ENCODE peak calls at places on chromosomes 4 and X, in eight cellular contexts. Z is brain microvascular endothelial cell, C is WERI-Rb-1, N is A549, B is ascending aorta, K is IMR-90, O is ovary, I is Calu3. E is an unnamed sample.

GRCh38 chrX:154986826-154987575 is 35.5 kb downstream of the F8 start:
- DNase-seq in K (no peak), I (no peak), N (peak; percentile 33), B (no peak), Z (no peak), O (no peak), C (no peak), E (no peak)

GRCh38 chr4:3710451-3711182 is 55.6 kb upstream of the ADRA2C start:
- DNase-seq in I (no peak), B (no peak), N (no peak), O (no peak), Z (no peak), C (no peak), K (no peak), E (peak; percentile 65)

GRCh38 chr4:73679836-73680235 is 59.6 kb upstream of the RASSF6 start:
- DNase-seq in K (peak; percentile 85), N (peak; percentile 37), Z (no peak), B (no peak), O (no peak), I (no peak), C (no peak), E (no peak)

GRCh38 chr4:6461301-6462165 is 10.9 kb downstream of the PPP2R2C start:
- DNase-seq in Z (no peak), O (peak; percentile 4), I (no peak), C (no peak), N (no peak), B (no peak), K (peak; percentile 6), E (no peak)

GRCh38 chr4:52192697-52193096 is 141.6 kb downstream of the SPATA18 start:
- DNase-seq in I (no peak), Z (no peak), N (no peak), C (no peak), B (no peak), K (no peak), O (no peak), E (no peak)

GRCh38 chr4:2934077-2934812 is 29.0 kb downstream of the NOP14 start:
- DNase-seq in I (no peak), K (peak; percentile 24), O (peak; percentile 75), C (no peak), B (no peak), Z (peak; percentile 38), N (peak; percentile 41), E (peak; percentile 76)

GRCh38 chr4:172147702-172148101 is 334.5 kb downstream of the GALNTL6 start:
- DNase-seq in O (no peak), N (peak; percentile 3), I (no peak), C (no peak), B (no peak), Z (no peak), K (no peak), E (no peak)

GRCh38 chr4:12409507-12410190 is 981.0 kb upstream of the HS3ST1 start:
- DNase-seq in B (no peak), I (no peak), K (no peak), N (no peak), Z (no peak), C (no peak), O (no peak), E (no peak)

GRCh38 chrX:154083134-154083517 is 14.4 kb downstream of the MECP2 start:
- DNase-seq in N (no peak), C (no peak), K (no peak), O (no peak), B (no peak), Z (no peak), I (no peak), E (no peak)

GRCh38 chrX:97529801-97530200 is 646.1 kb downstream of the RPA4 start:
- DNase-seq in B (no peak), I (no peak), O (no peak), K (peak; percentile 54), C (no peak), Z (peak; percentile 63), N (no peak), E (no peak)

GRCh38 chr4:15779336-15779735 is 1.2 kb downstream of the CD38 start:
- DNase-seq in K (peak; percentile 53), I (peak; percentile 21), Z (peak; percentile 59), B (no peak), N (peak; percentile 75), C (no peak), O (peak; percentile 48), E (no peak)

GRCh38 chr4:112181358-112182000 is 36.2 kb downstream of the FAM241A start:
- DNase-seq in C (peak; percentile 40), B (no peak), I (no peak), O (no peak), N (no peak), Z (no peak), K (no peak), E (no peak)

GRCh38 chr4:77782102-77782835 is 36.9 kb downstream of the CNOT6L start:
- DNase-seq in Z (no peak), I (no peak), N (no peak), C (no peak), O (no peak), B (no peak), K (no peak), E (no peak)

GRCh38 chr4:173545440-173545839 is 15.4 kb upstream of the HAND2 start:
- DNase-seq in C (no peak), I (no peak), B (no peak), K (no peak), Z (no peak), O (no peak), N (no peak), E (no peak)

GRCh38 chr4:147307896-147308680 is 172.8 kb upstream of the EDNRA start:
- DNase-seq in N (no peak), K (no peak), B (no peak), O (no peak), I (no peak), Z (no peak), C (no peak), E (no peak)

GRCh38 chr4:169270156-169270809 is 473 bp downstream of the SH3RF1 start:
- DNase-seq in C (peak; percentile 72), B (no peak), O (peak; percentile 58), Z (no peak), I (peak; percentile 45), N (peak; percentile 37), K (no peak), E (peak; percentile 90)

GRCh38 chr4:169271692-169272007 is 894 bp upstream of the SH3RF1 start:
- DNase-seq in K (no peak), N (no peak), B (no peak), O (no peak), I (no peak), Z (no peak), C (no peak), E (no peak)

GRCh38 chr4:169270810-169271691 is at the start of gene SH3RF1:
- DNase-seq in I (peak; percentile 83), B (peak; percentile 63), C (peak; percentile 91), K (peak; percentile 82), Z (peak; percentile 73), O (peak; percentile 92), N (peak; percentile 80), E (peak; percentile 92)

GRCh38 chr4:169267070-169267469 is 3.7 kb downstream of the SH3RF1 start:
- DNase-seq in I (no peak), K (no peak), N (no peak), O (no peak), Z (no peak), C (no peak), B (no peak), E (no peak)

DNA sequence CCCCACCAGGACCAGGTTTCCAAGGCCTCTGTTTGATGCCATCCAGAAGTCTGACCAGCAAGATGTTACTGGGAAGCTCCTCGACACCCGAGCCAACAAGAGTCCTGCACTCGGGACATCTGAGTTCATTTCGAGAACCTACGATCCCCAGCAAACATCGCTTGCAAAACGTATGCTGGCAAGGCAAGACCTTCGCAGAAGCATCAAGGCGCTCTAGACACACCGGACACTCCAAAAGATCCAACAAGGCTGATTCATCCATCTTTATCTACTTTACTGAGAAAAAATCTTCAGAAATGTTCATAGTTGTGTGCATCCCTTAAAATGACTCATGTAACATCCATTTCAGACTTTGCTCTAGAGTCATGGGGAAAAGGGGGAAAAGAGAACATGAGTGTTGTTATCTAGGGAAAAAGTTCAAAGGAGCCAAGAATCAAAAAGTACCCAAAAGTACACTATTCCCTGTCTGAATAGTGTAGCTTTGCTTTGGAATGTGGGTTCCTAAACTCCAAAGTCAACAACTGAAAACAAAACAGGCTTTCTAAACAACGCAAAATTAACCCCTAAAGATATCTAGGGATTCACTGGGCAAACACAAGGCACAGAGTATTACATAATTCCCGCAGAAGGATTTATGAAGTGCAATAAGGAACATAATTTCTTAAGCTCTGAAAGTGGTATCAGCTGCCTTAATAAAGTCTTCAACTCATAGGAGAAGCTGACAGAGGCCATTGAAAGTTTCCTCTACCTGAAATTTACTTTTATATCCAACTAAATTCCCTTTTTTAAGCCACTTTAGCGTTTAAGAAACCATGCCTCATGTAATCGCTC is 1.6 kb downstream of the SH3RF1 start:
- DNase-seq in N (peak; percentile 58), K (peak; percentile 87), Z (peak; percentile 86), O (no peak), B (no peak), C (no peak), I (peak; percentile 29), E (no peak)
- TF ChIP-seq CTCF in N (no peak), K (no peak), Z (no peak), O (no peak), B (no peak), C (no peak), I (no peak), E (no peak)

DNA sequence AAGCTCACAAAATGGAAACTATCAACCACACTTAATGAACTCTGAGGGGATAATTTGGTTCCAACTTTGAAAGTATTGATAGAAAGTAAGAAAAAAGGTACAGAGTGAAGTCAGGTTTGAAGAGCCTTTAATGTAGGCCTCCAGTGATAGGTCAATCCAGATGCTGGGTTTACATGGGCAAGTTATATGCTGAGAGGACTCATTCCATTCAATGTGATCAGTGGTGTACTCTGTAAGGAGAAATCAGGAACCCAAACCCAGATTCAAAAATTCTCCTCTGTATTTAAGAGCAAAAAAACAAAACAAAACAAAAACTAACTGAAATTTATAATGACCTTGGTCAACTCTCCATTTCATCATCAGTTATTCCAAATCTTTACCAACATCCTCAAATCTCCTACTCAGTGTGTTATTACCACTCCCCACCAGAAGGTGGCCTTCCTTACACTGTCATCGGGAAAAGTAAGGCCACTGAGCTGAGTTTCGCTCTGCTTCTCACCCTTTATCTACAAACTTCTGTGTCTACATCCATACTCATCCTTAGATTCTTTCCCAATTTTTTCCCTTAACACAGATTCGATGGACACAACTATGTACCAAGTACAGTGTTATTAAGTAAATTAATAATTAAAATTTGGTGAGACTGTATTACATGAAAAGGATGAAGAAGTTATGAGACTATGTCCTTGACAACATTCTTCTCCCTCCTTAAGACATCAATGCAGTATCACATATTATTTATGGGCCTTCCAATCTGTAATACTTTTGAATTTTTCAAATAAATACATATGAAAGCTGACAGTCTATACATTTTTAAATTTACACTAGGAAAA is 88.3 kb downstream of the ZAR1 start:
- DNase-seq in Z (peak; percentile 60), B (no peak), K (peak; percentile 78), O (peak; percentile 71), I (peak; percentile 53), C (peak; percentile 46), N (peak; percentile 65), E (no peak)
- TF ChIP-seq CTCF in Z (peak; percentile 85), B (peak; percentile 70), K (peak; percentile 87), O (peak; percentile 65), I (peak; percentile 32), C (peak; percentile 71), N (peak; percentile 69), E (peak; percentile 96)

GRCh38 chr4:81375745-81376144 is 96.0 kb downstream of the RASGEF1B start:
- DNase-seq in Z (no peak), I (no peak), K (no peak), O (no peak), N (peak; percentile 2), B (no peak), C (no peak), E (no peak)
- TF ChIP-seq CTCF in Z (no peak), I (no peak), K (no peak), O (no peak), N (no peak), B (no peak), C (peak; percentile 51), E (no peak)

GRCh38 chrX:108224727-108225455 is 133.3 kb downstream of the ATG4A start:
- DNase-seq in O (no peak), K (peak; percentile 31), C (peak; percentile 9), N (peak; percentile 38), Z (peak; percentile 8), I (peak; percentile 9), B (no peak), E (no peak)
- TF ChIP-seq CTCF in O (no peak), K (peak; percentile 59), C (peak; percentile 54), N (peak; percentile 70), Z (peak; percentile 59), I (peak; percentile 43), B (no peak), E (peak; percentile 89)